ENCODE peak calls at places on chromosomes 16 and 17, in five cellular contexts. One of them, this sample, is unnamed.

GRCh38 chr16:76913046-76913445 is 277.9 kb upstream of the MON1B start:
- DNase-seq in HCT116: no peak
- DNase-seq in GM12878: no peak
- DNase-seq in HepG2: no peak
- DNase-seq in SK-N-SH: no peak
- DNase-seq in this sample: no peak

GRCh38 chr16:67516296-67517177 is 12.1 kb upstream of the RIPOR1 start:
- DNase-seq in HCT116: no peak
- DNase-seq in GM12878: no peak
- DNase-seq in HepG2: no peak
- DNase-seq in SK-N-SH: no peak
- DNase-seq in this sample: no peak

GRCh38 chr16:83171396-83171795 is 544.6 kb downstream of the CDH13 start:
- DNase-seq in HCT116: no peak
- DNase-seq in GM12878: no peak
- DNase-seq in HepG2: no peak
- DNase-seq in SK-N-SH: no peak
- DNase-seq in this sample: no peak

GRCh38 chr17:32604966-32605365 is 118.2 kb downstream of the CDK5R1 start:
- DNase-seq in HCT116: no peak
- DNase-seq in GM12878: no peak
- DNase-seq in HepG2: peak; percentile 9
- DNase-seq in SK-N-SH: no peak
- DNase-seq in this sample: no peak

GRCh38 chr16:69890891-69891282 is 60.2 kb upstream of the CLEC18A start:
- DNase-seq in HCT116: no peak
- DNase-seq in GM12878: no peak
- DNase-seq in HepG2: no peak
- DNase-seq in SK-N-SH: no peak
- DNase-seq in this sample: no peak

GRCh38 chr17:9261059-9262029 is 240.0 kb downstream of the NTN1 start:
- DNase-seq in HCT116: no peak
- DNase-seq in GM12878: no peak
- DNase-seq in HepG2: no peak
- DNase-seq in SK-N-SH: no peak
- DNase-seq in this sample: no peak

GRCh38 chr16:3696425-3697218 is 20.7 kb downstream of the TRAP1 start:
- DNase-seq in HCT116: no peak
- DNase-seq in GM12878: no peak
- DNase-seq in HepG2: peak; percentile 68
- DNase-seq in SK-N-SH: no peak
- DNase-seq in this sample: no peak

GRCh38 chr16:65895906-65896305 is 470.6 kb upstream of the CDH5 start:
- DNase-seq in HCT116: no peak
- DNase-seq in GM12878: no peak
- DNase-seq in HepG2: no peak
- DNase-seq in SK-N-SH: no peak
- DNase-seq in this sample: no peak

GRCh38 chr17:73813201-73813600 is 169.0 kb upstream of the SDK2 start:
- DNase-seq in HCT116: no peak
- DNase-seq in GM12878: no peak
- DNase-seq in HepG2: no peak
- DNase-seq in SK-N-SH: no peak
- DNase-seq in this sample: no peak

GRCh38 chr16:27722892-27723450 is 173.0 kb downstream of the KATNIP start:
- DNase-seq in HCT116: no peak
- DNase-seq in GM12878: no peak
- DNase-seq in HepG2: no peak
- DNase-seq in SK-N-SH: no peak
- DNase-seq in this sample: no peak

GRCh38 chr17:17937450-17937849 is 34.8 kb downstream of the TOM1L2 start:
- DNase-seq in HCT116: no peak
- DNase-seq in GM12878: no peak
- DNase-seq in HepG2: no peak
- DNase-seq in SK-N-SH: no peak
- DNase-seq in this sample: no peak

GRCh38 chr16:24071990-24072389 is 184.1 kb upstream of the CACNG3 start:
- DNase-seq in HCT116: no peak
- DNase-seq in GM12878: no peak
- DNase-seq in HepG2: no peak
- DNase-seq in SK-N-SH: no peak
- DNase-seq in this sample: no peak

GRCh38 chr17:69468211-69468610 is 53.7 kb downstream of the MAP2K6 start:
- DNase-seq in HCT116: no peak
- DNase-seq in GM12878: no peak
- DNase-seq in HepG2: no peak
- DNase-seq in SK-N-SH: no peak
- DNase-seq in this sample: no peak

GRCh38 chr16:85715169-85716015 is 26.6 kb upstream of the GINS2 start:
- DNase-seq in HCT116: no peak
- DNase-seq in GM12878: no peak
- DNase-seq in HepG2: no peak
- DNase-seq in SK-N-SH: no peak
- DNase-seq in this sample: no peak

GRCh38 chr17:17666111-17666714 is 15.0 kb upstream of the RAI1 start:
- DNase-seq in HCT116: no peak
- DNase-seq in GM12878: no peak
- DNase-seq in HepG2: peak; percentile 56
- DNase-seq in SK-N-SH: no peak
- DNase-seq in this sample: no peak

GRCh38 chr17:146983-147761 is 9.8 kb downstream of the SCGB1C2 start:
- DNase-seq in HCT116: no peak
- DNase-seq in GM12878: no peak
- DNase-seq in HepG2: no peak
- DNase-seq in SK-N-SH: no peak
- DNase-seq in this sample: no peak

GRCh38 chr17:145671-146541 is 8.5 kb downstream of the SCGB1C2 start:
- DNase-seq in HCT116: no peak
- DNase-seq in GM12878: no peak
- DNase-seq in HepG2: no peak
- DNase-seq in SK-N-SH: no peak
- DNase-seq in this sample: no peak

GRCh38 chr17:144936-145670 is 7.7 kb downstream of the SCGB1C2 start:
- DNase-seq in HCT116: no peak
- DNase-seq in GM12878: no peak
- DNase-seq in HepG2: no peak
- DNase-seq in SK-N-SH: no peak
- DNase-seq in this sample: no peak

GRCh38 chr17:147796-148740 is 10.7 kb downstream of the SCGB1C2 start:
- DNase-seq in HCT116: no peak
- DNase-seq in GM12878: no peak
- DNase-seq in HepG2: no peak
- DNase-seq in SK-N-SH: no peak
- DNase-seq in this sample: no peak

DNA sequence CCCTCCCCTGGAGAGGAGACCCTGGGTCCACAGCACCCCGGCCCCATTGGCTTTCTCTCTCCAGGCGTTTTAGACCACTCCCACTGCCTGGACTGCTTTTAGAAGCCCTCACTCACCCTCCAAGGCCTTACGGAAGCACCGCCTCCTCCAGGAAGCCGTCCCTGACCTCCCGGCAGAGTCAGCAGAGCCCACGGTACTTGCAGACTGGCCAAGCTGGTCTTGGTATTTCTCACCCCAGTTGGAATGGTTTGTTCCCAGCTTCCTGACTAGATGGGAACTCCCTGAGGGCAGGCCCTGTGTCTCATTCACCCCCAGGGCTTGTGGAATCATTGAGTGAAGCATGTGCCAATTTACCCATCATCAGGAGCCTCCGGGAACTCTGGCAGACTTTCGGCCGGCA is 9.2 kb downstream of the SCGB1C2 start:
- DNase-seq in HCT116: no peak
- DNase-seq in GM12878: no peak
- DNase-seq in HepG2: no peak
- DNase-seq in SK-N-SH: no peak
- DNase-seq in this sample: no peak
- TF ChIP-seq JUND in HCT116: no peak
- TF ChIP-seq JUND in GM12878: no peak
- TF ChIP-seq JUND in HepG2: no peak
- TF ChIP-seq JUND in SK-N-SH: no peak
- TF ChIP-seq JUND in this sample: no peak

GRCh38 chr16:19240494-19240893 is 45.0 kb upstream of the CLEC19A start:
- DNase-seq in HCT116: no peak
- DNase-seq in GM12878: no peak
- DNase-seq in HepG2: no peak
- DNase-seq in SK-N-SH: no peak
- DNase-seq in this sample: no peak
- TF ChIP-seq JUND in HCT116: no peak
- TF ChIP-seq JUND in GM12878: no peak
- TF ChIP-seq JUND in HepG2: no peak
- TF ChIP-seq JUND in SK-N-SH: no peak
- TF ChIP-seq JUND in this sample: no peak

GRCh38 chr17:29346462-29346861 is 43.7 kb upstream of the TAOK1 start:
- DNase-seq in HCT116: no peak
- DNase-seq in GM12878: no peak
- DNase-seq in HepG2: no peak
- DNase-seq in SK-N-SH: no peak
- DNase-seq in this sample: no peak

GRCh38 chr17:29347831-29348281 is 42.3 kb upstream of the TAOK1 start:
- DNase-seq in HCT116: no peak
- DNase-seq in GM12878: no peak
- DNase-seq in HepG2: no peak
- DNase-seq in SK-N-SH: no peak
- DNase-seq in this sample: no peak

GRCh38 chr17:29352146-29352545 is 38.0 kb upstream of the TAOK1 start:
- DNase-seq in HCT116: no peak
- DNase-seq in GM12878: no peak
- DNase-seq in HepG2: no peak
- DNase-seq in SK-N-SH: no peak
- DNase-seq in this sample: no peak

GRCh38 chr17:29345066-29345465 is 45.1 kb upstream of the TAOK1 start:
- DNase-seq in HCT116: no peak
- DNase-seq in GM12878: no peak
- DNase-seq in HepG2: no peak
- DNase-seq in SK-N-SH: no peak
- DNase-seq in this sample: no peak

DNA sequence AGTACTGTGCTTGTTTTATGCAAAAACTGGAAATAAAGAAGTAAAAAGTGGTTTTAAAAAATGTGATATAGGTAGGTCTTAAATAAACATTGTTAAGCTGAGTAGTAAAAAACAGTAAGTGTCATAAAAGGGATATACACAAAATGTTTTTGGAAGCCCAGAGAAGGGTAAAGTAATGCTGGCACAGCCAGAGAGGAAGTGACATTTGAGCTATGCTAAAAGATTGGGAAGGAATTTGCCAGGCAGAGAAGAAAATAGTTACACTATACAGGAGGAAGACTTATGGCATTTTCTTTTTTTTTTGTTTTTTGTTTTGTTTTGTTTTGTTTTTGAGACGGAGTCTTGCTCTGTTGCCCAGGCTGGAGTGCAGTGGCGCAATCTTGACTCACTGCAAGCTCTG is 40.8 kb upstream of the TAOK1 start:
- DNase-seq in HCT116: no peak
- DNase-seq in GM12878: no peak
- DNase-seq in HepG2: no peak
- DNase-seq in SK-N-SH: no peak
- DNase-seq in this sample: no peak
- TF ChIP-seq JUND in HCT116: no peak
- TF ChIP-seq JUND in GM12878: no peak
- TF ChIP-seq JUND in HepG2: no peak
- TF ChIP-seq JUND in SK-N-SH: no peak
- TF ChIP-seq JUND in this sample: no peak

GRCh38 chr17:80475949-80476876 is at the start of gene NPTX1:
- DNase-seq in HCT116: no peak
- DNase-seq in GM12878: no peak
- DNase-seq in HepG2: no peak
- DNase-seq in SK-N-SH: peak; percentile 87
- DNase-seq in this sample: peak; percentile 58

GRCh38 chr17:80479246-80479566 is 2.8 kb upstream of the NPTX1 start:
- DNase-seq in HCT116: no peak
- DNase-seq in GM12878: no peak
- DNase-seq in HepG2: no peak
- DNase-seq in SK-N-SH: no peak
- DNase-seq in this sample: no peak

GRCh38 chr17:80478487-80479245 is 2.3 kb upstream of the NPTX1 start:
- DNase-seq in HCT116: no peak
- DNase-seq in GM12878: no peak
- DNase-seq in HepG2: no peak
- DNase-seq in SK-N-SH: peak; percentile 73
- DNase-seq in this sample: no peak

GRCh38 chr17:80476877-80477646 is 655 bp upstream of the NPTX1 start:
- DNase-seq in HCT116: no peak
- DNase-seq in GM12878: no peak
- DNase-seq in HepG2: no peak
- DNase-seq in SK-N-SH: peak; percentile 75
- DNase-seq in this sample: no peak

GRCh38 chr17:80477647-80478478 is 1.5 kb upstream of the NPTX1 start:
- DNase-seq in HCT116: no peak
- DNase-seq in GM12878: no peak
- DNase-seq in HepG2: no peak
- DNase-seq in SK-N-SH: peak; percentile 95
- DNase-seq in this sample: no peak
- TF ChIP-seq JUND in HCT116: no peak
- TF ChIP-seq JUND in GM12878: no peak
- TF ChIP-seq JUND in HepG2: no peak
- TF ChIP-seq JUND in SK-N-SH: no peak
- TF ChIP-seq JUND in this sample: no peak

DNA sequence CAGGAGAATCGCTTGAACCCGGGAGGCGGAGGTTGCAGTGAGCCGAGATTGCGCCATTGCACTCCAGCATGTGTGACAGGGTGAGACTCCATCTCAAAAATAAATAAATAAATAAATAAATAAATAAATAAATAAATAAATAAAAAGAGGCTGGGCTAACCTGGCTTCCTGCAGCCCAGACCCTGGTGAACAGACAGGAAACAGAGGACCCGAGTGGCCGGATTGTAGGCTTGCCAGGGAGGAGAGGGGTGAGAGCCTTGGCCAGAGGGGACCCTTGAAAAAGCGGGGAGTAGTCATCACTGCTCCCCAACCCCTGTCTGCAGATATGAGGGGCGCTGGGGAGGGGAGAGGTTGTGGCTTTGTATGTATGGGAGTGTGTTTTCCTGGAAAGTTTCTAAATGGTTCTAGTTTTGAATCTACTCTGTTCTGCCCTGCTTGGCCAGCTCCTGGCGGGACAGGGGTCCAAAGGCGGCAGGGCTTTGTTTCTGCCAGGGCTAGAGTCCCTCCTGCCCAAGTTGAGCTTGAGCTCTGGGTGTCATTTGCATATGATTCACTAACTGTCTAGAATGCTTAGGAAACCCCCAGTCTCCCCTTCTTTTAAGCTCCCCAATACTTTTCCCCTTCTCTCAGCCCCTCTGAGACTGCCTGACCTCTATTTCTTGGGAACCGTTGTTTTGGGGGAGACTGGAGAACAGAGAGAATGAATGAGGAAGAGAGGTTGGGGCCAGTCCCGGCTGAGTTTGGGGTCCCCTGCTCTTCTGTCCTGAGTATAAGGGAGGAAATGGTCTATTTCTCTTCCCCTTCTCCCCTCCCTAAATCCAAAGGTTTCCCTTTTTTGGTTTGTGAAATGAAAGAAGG is 16.4 kb downstream of the RARA start:
- DNase-seq in HCT116: no peak
- DNase-seq in GM12878: no peak
- DNase-seq in HepG2: no peak
- DNase-seq in SK-N-SH: no peak
- DNase-seq in this sample: no peak
- TF ChIP-seq JUND in HCT116: no peak
- TF ChIP-seq JUND in GM12878: no peak
- TF ChIP-seq JUND in HepG2: no peak
- TF ChIP-seq JUND in SK-N-SH: no peak
- TF ChIP-seq JUND in this sample: no peak

This sample was measured in T47D.